ENCODE peak calls at places on chromosome 3, in ten cellular contexts. W, B, S, R, Q, U, K, T, H and A are unnamed samples.

GRCh38 chr3:161296814-161297213 is 74.5 kb downstream of the SPTSSB start:
- DNase-seq in W (no peak), B (no peak), S (no peak), R (no peak), Q (no peak), U (no peak), K (no peak), T (no peak), H (no peak), A (no peak)

GRCh38 chr3:43062040-43062555 is 43.8 kb downstream of the POMGNT2 start:
- DNase-seq in W (no peak), B (no peak), S (no peak), R (no peak), Q (no peak), U (no peak), K (no peak), T (no peak), H (no peak), A (no peak)

GRCh38 chr3:197753263-197753662 is 3.6 kb downstream of the FYTTD1 start:
- DNase-seq in W (peak), B (no peak), S (no peak), R (no peak), Q (no peak), U (peak), K (no peak), T (no peak), H (no peak), A (peak)

GRCh38 chr3:189365609-189366564 is 194.1 kb downstream of the TPRG1 start:
- DNase-seq in W (peak), B (no peak), S (no peak), R (no peak), Q (no peak), U (no peak), K (no peak), T (no peak), H (no peak), A (no peak)

GRCh38 chr3:188772886-188773285 is 398.9 kb upstream of the TPRG1 start:
- DNase-seq in W (peak), B (no peak), S (no peak), R (no peak), Q (peak), U (peak), K (no peak), T (no peak), H (no peak), A (no peak)

GRCh38 chr3:57100046-57100695 is 39.7 kb downstream of the SPATA12 start:
- DNase-seq in W (peak), B (peak), S (no peak), R (peak), Q (peak), U (peak), K (peak), T (no peak), H (no peak), A (peak)

GRCh38 chr3:178258121-178258520 is 278.1 kb upstream of the KCNMB2 start:
- DNase-seq in W (no peak), B (no peak), S (no peak), R (no peak), Q (no peak), U (no peak), K (no peak), T (no peak), H (no peak), A (no peak)

GRCh38 chr3:13846716-13847570 is 32.9 kb downstream of the WNT7A start:
- DNase-seq in W (no peak), B (no peak), S (no peak), R (no peak), Q (no peak), U (no peak), K (no peak), T (no peak), H (no peak), A (no peak)

GRCh38 chr3:81936817-81937216 is 175.4 kb upstream of the GBE1 start:
- DNase-seq in W (no peak), B (no peak), S (no peak), R (no peak), Q (no peak), U (no peak), K (no peak), T (no peak), H (no peak), A (no peak)

GRCh38 chr3:114504941-114505632 is 211.3 kb downstream of the TIGIT start:
- DNase-seq in W (no peak), B (peak), S (no peak), R (no peak), Q (no peak), U (peak), K (no peak), T (no peak), H (no peak), A (peak)

GRCh38 chr3:12663311-12663935 is 494 bp downstream of the RAF1 start:
- DNase-seq in W (peak), B (no peak), S (peak), R (no peak), Q (no peak), U (peak), K (peak), T (no peak), H (peak), A (peak)

GRCh38 chr3:145959457-145960088 is 201.4 kb downstream of the PLOD2 start:
- DNase-seq in W (no peak), B (no peak), S (no peak), R (no peak), Q (no peak), U (no peak), K (no peak), T (no peak), H (no peak), A (no peak)

GRCh38 chr3:42667096-42667522 is 13.6 kb downstream of the ZBTB47 start:
- DNase-seq in W (no peak), B (no peak), S (no peak), R (no peak), Q (no peak), U (no peak), K (peak), T (no peak), H (no peak), A (no peak)

GRCh38 chr3:8220291-8220690 is 281.3 kb upstream of the LMCD1 start:
- DNase-seq in W (no peak), B (peak), S (no peak), R (no peak), Q (no peak), U (peak), K (no peak), T (no peak), H (no peak), A (no peak)

GRCh38 chr3:157423337-157423736 is 13.3 kb upstream of the PTX3 start:
- DNase-seq in W (peak), B (no peak), S (no peak), R (no peak), Q (no peak), U (peak), K (no peak), T (no peak), H (no peak), A (no peak)

GRCh38 chr3:99630815-99631214 is 7.6 kb upstream of the COL8A1 start:
- DNase-seq in W (no peak), B (peak), S (no peak), R (no peak), Q (no peak), U (peak), K (no peak), T (no peak), H (no peak), A (peak)

GRCh38 chr3:62041681-62042080 is 331.7 kb downstream of the FEZF2 start:
- DNase-seq in W (no peak), B (peak), S (no peak), R (no peak), Q (no peak), U (no peak), K (no peak), T (no peak), H (no peak), A (no peak)

GRCh38 chr3:143888846-143889245 is 40.6 kb upstream of the SLC9A9 start:
- DNase-seq in W (no peak), B (no peak), S (no peak), R (no peak), Q (no peak), U (no peak), K (no peak), T (no peak), H (no peak), A (no peak)

GRCh38 chr3:187750041-187750512 is 4.8 kb upstream of the BCL6 start:
- DNase-seq in W (no peak), B (peak), S (peak), R (peak), Q (no peak), U (peak), K (peak), T (peak), H (peak), A (no peak)

GRCh38 chr3:21839592-21839991 is 88.6 kb upstream of the ZNF385D start:
- DNase-seq in W (peak), B (peak), S (no peak), R (peak), Q (no peak), U (peak), K (no peak), T (no peak), H (no peak), A (peak)
- TF ChIP-seq CTCF in W (peak), B (peak), S (no peak), R (no peak), Q (peak), U (peak), K (no peak), T (peak), H (peak), A (no peak)

GRCh38 chr3:65438612-65439011 is 600.1 kb downstream of the MAGI1 start:
- DNase-seq in W (no peak), B (no peak), S (no peak), R (no peak), Q (no peak), U (no peak), K (no peak), T (no peak), H (no peak), A (no peak)

GRCh38 chr3:65436580-65436979 is 602.1 kb downstream of the MAGI1 start:
- DNase-seq in W (peak), B (no peak), S (no peak), R (peak), Q (no peak), U (peak), K (no peak), T (no peak), H (no peak), A (peak)

GRCh38 chr3:65438096-65438495 is 600.6 kb downstream of the MAGI1 start:
- DNase-seq in W (no peak), B (no peak), S (no peak), R (no peak), Q (no peak), U (no peak), K (no peak), T (no peak), H (no peak), A (no peak)

GRCh38 chr3:65443739-65444447 is 594.8 kb downstream of the MAGI1 start:
- DNase-seq in W (no peak), B (no peak), S (no peak), R (no peak), Q (no peak), U (no peak), K (no peak), T (no peak), H (no peak), A (no peak)

DNA sequence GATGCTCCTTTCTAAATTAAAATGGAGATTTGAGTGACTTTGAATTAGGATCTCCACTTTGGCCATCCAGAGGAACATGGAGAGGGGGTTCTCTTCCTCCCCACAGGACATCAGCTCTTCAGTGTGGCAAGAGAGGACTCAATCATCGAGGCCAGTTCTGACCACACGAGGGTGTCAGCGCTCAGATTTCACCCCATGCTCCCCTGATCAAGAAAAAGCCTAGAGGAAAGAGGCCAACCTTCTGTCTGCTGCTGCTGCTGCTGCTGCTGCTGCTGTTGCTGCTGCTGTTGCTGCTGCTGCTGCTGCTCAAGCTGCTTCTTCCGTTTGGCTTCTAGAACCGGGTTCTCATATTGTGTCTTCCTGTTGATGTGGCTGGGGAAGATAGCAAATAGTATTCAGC is 599.1 kb downstream of the MAGI1 start:
- DNase-seq in W (peak), B (peak), S (no peak), R (peak), Q (no peak), U (peak), K (no peak), T (no peak), H (peak), A (peak)
- TF ChIP-seq CTCF in W (peak), B (peak), S (no peak), R (peak), Q (peak), U (peak), K (no peak), T (peak), H (peak), A (peak)

GRCh38 chr3:159609620-159610019 is 379.0 kb upstream of the IL12A start:
- DNase-seq in W (no peak), B (no peak), S (no peak), R (no peak), Q (no peak), U (no peak), K (no peak), T (no peak), H (no peak), A (no peak)
- TF ChIP-seq CTCF in W (no peak), B (no peak), S (no peak), R (no peak), Q (no peak), U (no peak), K (no peak), T (no peak), H (no peak), A (no peak)

GRCh38 chr3:98325055-98325454 is 28.6 kb upstream of the OR5K4 start:
- DNase-seq in W (no peak), B (peak), S (no peak), R (peak), Q (no peak), U (peak), K (no peak), T (no peak), H (no peak), A (no peak)

GRCh38 chr3:98322101-98322500 is 31.6 kb upstream of the OR5K4 start:
- DNase-seq in W (no peak), B (no peak), S (no peak), R (no peak), Q (no peak), U (no peak), K (no peak), T (no peak), H (no peak), A (no peak)

GRCh38 chr3:98326036-98326435 is 27.6 kb upstream of the OR5K4 start:
- DNase-seq in W (no peak), B (no peak), S (no peak), R (no peak), Q (no peak), U (no peak), K (no peak), T (no peak), H (no peak), A (no peak)

GRCh38 chr3:98323425-98323824 is 30.2 kb upstream of the OR5K4 start:
- DNase-seq in W (no peak), B (no peak), S (no peak), R (no peak), Q (no peak), U (no peak), K (no peak), T (no peak), H (no peak), A (no peak)

GRCh38 chr3:98322686-98323085 is 31.0 kb upstream of the OR5K4 start:
- DNase-seq in W (no peak), B (no peak), S (no peak), R (no peak), Q (no peak), U (no peak), K (no peak), T (no peak), H (no peak), A (no peak)
- TF ChIP-seq CTCF in W (no peak), B (no peak), S (no peak), R (no peak), Q (no peak), U (no peak), K (no peak), T (no peak), H (no peak), A (no peak)

GRCh38 chr3:142849148-142849547 is 39.7 kb downstream of the PCOLCE2 start:
- DNase-seq in W (no peak), B (peak), S (no peak), R (no peak), Q (no peak), U (peak), K (no peak), T (no peak), H (no peak), A (no peak)

GRCh38 chr3:142846779-142847577 is 41.9 kb downstream of the PCOLCE2 start:
- DNase-seq in W (peak), B (no peak), S (no peak), R (no peak), Q (no peak), U (no peak), K (no peak), T (no peak), H (no peak), A (no peak)

DNA sequence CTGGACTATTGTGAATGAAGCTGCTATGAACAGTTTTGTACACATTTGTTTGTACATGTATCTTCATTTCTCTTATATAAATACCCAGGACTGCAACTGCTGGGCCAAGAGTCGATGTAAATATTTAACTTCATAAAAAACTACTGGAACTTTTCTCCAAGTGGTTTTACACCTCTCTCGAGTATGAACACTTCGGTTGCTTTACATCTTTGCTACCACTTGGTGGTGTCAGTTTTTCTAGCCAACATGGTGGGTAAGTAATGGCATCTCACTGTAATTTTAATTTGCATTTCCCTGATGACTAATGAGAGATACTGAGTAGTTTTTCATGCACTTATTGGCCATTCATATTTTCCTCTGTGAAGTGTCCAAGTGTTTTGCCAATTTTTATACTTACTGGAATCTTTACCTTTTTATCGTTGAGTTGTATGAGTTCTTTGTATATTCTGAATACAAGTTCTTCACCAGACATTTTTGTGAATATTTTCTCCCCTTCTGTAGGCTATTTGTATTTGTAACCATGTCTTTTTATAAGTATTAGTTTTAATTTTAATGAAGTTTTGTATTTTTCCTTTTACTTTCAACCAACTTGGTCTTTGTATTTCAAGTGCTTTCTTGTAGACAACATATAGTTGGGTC is 44.4 kb downstream of the PCOLCE2 start:
- DNase-seq in W (peak), B (peak), S (no peak), R (no peak), Q (no peak), U (peak), K (no peak), T (no peak), H (no peak), A (peak)
- TF ChIP-seq CTCF in W (peak), B (peak), S (no peak), R (no peak), Q (peak), U (peak), K (no peak), T (peak), H (peak), A (peak)